ENCODE peak calls at places on chromosomes 7 and 10, in nine cellular contexts. One of them, this sample, is unnamed. For H3K9me3, the result is how much of the 10 kb centered on the place peaks cover.

GRCh38 chr7:10688544-10688943 is 285.1 kb upstream of the PHF14 start:
- DNase-seq in stomach: no peak
- DNase-seq in transverse colon: no peak
- DNase-seq in suprapubic skin: no peak
- DNase-seq in K562: no peak
- DNase-seq in upper lobe of left lung: no peak
- DNase-seq in sigmoid colon: no peak
- DNase-seq in A549: no peak
- DNase-seq in ovary: no peak
- DNase-seq in this sample: no peak

GRCh38 chr7:156654511-156655231 is 14.1 kb downstream of the RNF32 start:
- DNase-seq in stomach: no peak
- DNase-seq in upper lobe of left lung: no peak
- DNase-seq in transverse colon: no peak
- DNase-seq in sigmoid colon: no peak
- DNase-seq in ovary: no peak
- DNase-seq in K562: no peak
- DNase-seq in A549: no peak
- DNase-seq in suprapubic skin: no peak
- DNase-seq in this sample: no peak

GRCh38 chr7:43439631-43440401 is 143.1 kb upstream of the STK17A start:
- DNase-seq in stomach: peak
- DNase-seq in upper lobe of left lung: no peak
- DNase-seq in suprapubic skin: no peak
- DNase-seq in sigmoid colon: no peak
- DNase-seq in K562: peak
- DNase-seq in A549: peak
- DNase-seq in transverse colon: peak
- DNase-seq in ovary: no peak
- DNase-seq in this sample: no peak

GRCh38 chr7:70787772-70788171 is 344.2 kb upstream of the GALNT17 start:
- DNase-seq in A549: no peak
- DNase-seq in upper lobe of left lung: no peak
- DNase-seq in K562: no peak
- DNase-seq in ovary: no peak
- DNase-seq in transverse colon: no peak
- DNase-seq in suprapubic skin: no peak
- DNase-seq in sigmoid colon: no peak
- DNase-seq in stomach: no peak
- DNase-seq in this sample: no peak

GRCh38 chr10:24428410-24428782 is 219.5 kb downstream of the KIAA1217 start:
- DNase-seq in sigmoid colon: no peak
- DNase-seq in transverse colon: no peak
- DNase-seq in stomach: no peak
- DNase-seq in K562: no peak
- DNase-seq in suprapubic skin: no peak
- DNase-seq in A549: peak
- DNase-seq in ovary: no peak
- DNase-seq in upper lobe of left lung: no peak
- DNase-seq in this sample: no peak

GRCh38 chr7:140899883-140900282 is 24.8 kb downstream of the BRAF start:
- DNase-seq in transverse colon: no peak
- DNase-seq in sigmoid colon: no peak
- DNase-seq in A549: no peak
- DNase-seq in stomach: no peak
- DNase-seq in suprapubic skin: no peak
- DNase-seq in upper lobe of left lung: no peak
- DNase-seq in ovary: no peak
- DNase-seq in K562: no peak
- DNase-seq in this sample: no peak

GRCh38 chr7:36441344-36442022 is 51.8 kb downstream of the ANLN start:
- DNase-seq in transverse colon: no peak
- DNase-seq in suprapubic skin: no peak
- DNase-seq in stomach: no peak
- DNase-seq in upper lobe of left lung: no peak
- DNase-seq in ovary: no peak
- DNase-seq in sigmoid colon: no peak
- DNase-seq in K562: no peak
- DNase-seq in A549: no peak
- DNase-seq in this sample: no peak

GRCh38 chr10:93152136-93152535 is 78.4 kb downstream of the CYP26A1 start:
- DNase-seq in suprapubic skin: no peak
- DNase-seq in transverse colon: no peak
- DNase-seq in K562: no peak
- DNase-seq in sigmoid colon: no peak
- DNase-seq in ovary: no peak
- DNase-seq in A549: no peak
- DNase-seq in stomach: no peak
- DNase-seq in upper lobe of left lung: no peak
- DNase-seq in this sample: no peak

GRCh38 chr7:80781561-80781979 is 137.3 kb downstream of the SEMA3C start:
- DNase-seq in stomach: peak
- DNase-seq in A549: peak
- DNase-seq in K562: no peak
- DNase-seq in transverse colon: peak
- DNase-seq in upper lobe of left lung: no peak
- DNase-seq in sigmoid colon: peak
- DNase-seq in suprapubic skin: no peak
- DNase-seq in ovary: no peak
- DNase-seq in this sample: peak

GRCh38 chr10:83469719-83470336 is 669.5 kb upstream of the GHITM start:
- DNase-seq in suprapubic skin: no peak
- DNase-seq in transverse colon: no peak
- DNase-seq in ovary: no peak
- DNase-seq in sigmoid colon: no peak
- DNase-seq in stomach: no peak
- DNase-seq in K562: no peak
- DNase-seq in A549: no peak
- DNase-seq in upper lobe of left lung: no peak
- DNase-seq in this sample: no peak

GRCh38 chr7:140397784-140398750 is at the start of gene SLC37A3:
- DNase-seq in sigmoid colon: peak
- DNase-seq in stomach: peak
- DNase-seq in upper lobe of left lung: peak
- DNase-seq in A549: peak
- DNase-seq in K562: peak
- DNase-seq in suprapubic skin: peak
- DNase-seq in transverse colon: peak
- DNase-seq in ovary: peak
- DNase-seq in this sample: peak

GRCh38 chr7:41885078-41885477 is 182.2 kb upstream of the INHBA start:
- DNase-seq in upper lobe of left lung: no peak
- DNase-seq in sigmoid colon: no peak
- DNase-seq in suprapubic skin: no peak
- DNase-seq in stomach: no peak
- DNase-seq in K562: no peak
- DNase-seq in ovary: no peak
- DNase-seq in transverse colon: no peak
- DNase-seq in A549: no peak
- DNase-seq in this sample: no peak

GRCh38 chr10:53939654-53940053 is 861.4 kb downstream of the PCDH15 start:
- DNase-seq in suprapubic skin: no peak
- DNase-seq in K562: no peak
- DNase-seq in A549: no peak
- DNase-seq in transverse colon: no peak
- DNase-seq in ovary: no peak
- DNase-seq in sigmoid colon: no peak
- DNase-seq in stomach: no peak
- DNase-seq in upper lobe of left lung: no peak
- DNase-seq in this sample: no peak
- TF ChIP-seq POLR2A in suprapubic skin: no peak
- TF ChIP-seq POLR2A in K562: no peak
- TF ChIP-seq POLR2A in A549: no peak
- TF ChIP-seq POLR2A in transverse colon: no peak
- TF ChIP-seq POLR2A in ovary: no peak
- TF ChIP-seq POLR2A in sigmoid colon: no peak
- TF ChIP-seq POLR2A in stomach: no peak
- TF ChIP-seq POLR2A in upper lobe of left lung: no peak
- TF ChIP-seq POLR2A in this sample: no peak

DNA sequence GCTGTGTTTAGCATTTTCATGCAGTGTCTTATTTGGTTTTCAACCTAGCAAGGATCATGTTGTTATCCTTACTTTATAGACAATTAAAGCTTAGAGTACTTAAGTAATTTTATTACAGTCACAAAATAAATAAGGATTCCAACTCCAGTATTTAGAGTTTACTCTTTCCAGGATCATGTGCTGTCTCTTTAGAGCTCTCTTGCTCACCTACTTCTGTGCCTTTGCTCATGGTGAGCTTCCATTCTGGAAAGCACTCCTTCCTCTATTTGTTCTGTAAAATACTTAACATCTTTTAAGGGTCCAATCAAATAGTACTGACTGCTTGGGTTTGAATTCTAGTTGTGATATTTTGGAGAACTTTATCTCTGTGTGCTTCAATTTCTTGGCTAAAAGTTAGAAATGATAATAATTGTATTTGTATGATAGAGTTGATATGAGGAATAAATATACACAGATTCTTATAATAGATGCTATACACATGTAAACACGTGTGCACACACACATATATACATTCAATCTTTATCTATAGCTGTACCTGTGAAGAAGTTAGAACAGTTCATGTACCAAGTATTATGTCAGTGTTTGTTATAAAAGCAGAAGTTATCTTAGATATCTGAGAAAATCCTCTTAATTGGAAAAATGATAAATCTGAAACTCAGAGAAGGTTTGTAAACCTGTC is 18.2 kb upstream of the CALCR start:
- DNase-seq in K562: no peak
- DNase-seq in sigmoid colon: no peak
- DNase-seq in ovary: no peak
- DNase-seq in stomach: no peak
- DNase-seq in transverse colon: no peak
- DNase-seq in A549: no peak
- DNase-seq in suprapubic skin: no peak
- DNase-seq in upper lobe of left lung: no peak
- DNase-seq in this sample: no peak
- TF ChIP-seq EP300 in K562: no peak
- TF ChIP-seq EP300 in sigmoid colon: no peak
- TF ChIP-seq EP300 in ovary: no peak
- TF ChIP-seq EP300 in stomach: no peak
- TF ChIP-seq EP300 in transverse colon: no peak
- TF ChIP-seq EP300 in A549: no peak
- TF ChIP-seq EP300 in suprapubic skin: no peak
- TF ChIP-seq EP300 in upper lobe of left lung: no peak
- TF ChIP-seq EP300 in this sample: no peak

GRCh38 chr7:6675807-6676405 is 30.8 kb downstream of the ZNF12 start:
- DNase-seq in upper lobe of left lung: no peak
- DNase-seq in stomach: no peak
- DNase-seq in sigmoid colon: no peak
- DNase-seq in ovary: no peak
- DNase-seq in transverse colon: no peak
- DNase-seq in A549: no peak
- DNase-seq in K562: no peak
- DNase-seq in suprapubic skin: no peak
- DNase-seq in this sample: no peak

DNA sequence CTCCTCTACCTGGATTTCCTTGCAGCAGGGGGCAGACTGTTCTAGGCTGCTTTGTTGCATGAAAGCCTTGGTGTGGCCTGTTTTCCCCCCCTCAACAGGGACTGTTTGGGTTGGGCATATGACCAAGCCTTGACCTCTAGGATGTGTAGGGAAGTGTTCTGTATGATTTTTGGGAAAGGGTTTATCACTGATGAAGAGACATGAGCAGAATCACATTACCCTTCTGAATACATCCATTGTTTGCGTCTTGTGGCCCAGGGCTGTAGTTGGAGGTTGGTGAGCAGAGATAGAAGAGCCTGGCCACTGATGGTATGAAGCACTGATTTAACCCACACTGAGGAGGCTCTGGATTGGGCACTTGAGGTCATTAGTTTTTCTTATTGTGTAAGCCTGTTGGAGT is 26.6 kb downstream of the ZNF12 start:
- DNase-seq in K562: no peak
- DNase-seq in suprapubic skin: no peak
- DNase-seq in ovary: no peak
- DNase-seq in A549: no peak
- DNase-seq in stomach: no peak
- DNase-seq in transverse colon: no peak
- DNase-seq in sigmoid colon: no peak
- DNase-seq in upper lobe of left lung: no peak
- DNase-seq in this sample: no peak
- H3K9me3 ChIP-seq in K562: under half
- H3K9me3 ChIP-seq in suprapubic skin: half or more
- H3K9me3 ChIP-seq in ovary: under half
- H3K9me3 ChIP-seq in A549: half or more
- H3K9me3 ChIP-seq in stomach: half or more
- H3K9me3 ChIP-seq in transverse colon: half or more
- H3K9me3 ChIP-seq in sigmoid colon: half or more
- H3K9me3 ChIP-seq in upper lobe of left lung: half or more
- H3K9me3 ChIP-seq in this sample: under half

GRCh38 chr10:11609052-11609451 is 2.4 kb downstream of the USP6NL start:
- DNase-seq in upper lobe of left lung: no peak
- DNase-seq in sigmoid colon: no peak
- DNase-seq in stomach: no peak
- DNase-seq in transverse colon: no peak
- DNase-seq in suprapubic skin: no peak
- DNase-seq in ovary: no peak
- DNase-seq in A549: no peak
- DNase-seq in K562: no peak
- DNase-seq in this sample: no peak

GRCh38 chr10:11610151-11610854 is 1.1 kb downstream of the USP6NL start:
- DNase-seq in suprapubic skin: no peak
- DNase-seq in K562: no peak
- DNase-seq in transverse colon: no peak
- DNase-seq in sigmoid colon: no peak
- DNase-seq in stomach: no peak
- DNase-seq in ovary: no peak
- DNase-seq in upper lobe of left lung: no peak
- DNase-seq in A549: no peak
- DNase-seq in this sample: no peak

GRCh38 chr10:11610855-11611247 is 599 bp downstream of the USP6NL start:
- DNase-seq in suprapubic skin: peak
- DNase-seq in transverse colon: peak
- DNase-seq in stomach: no peak
- DNase-seq in K562: peak
- DNase-seq in sigmoid colon: peak
- DNase-seq in upper lobe of left lung: no peak
- DNase-seq in ovary: peak
- DNase-seq in A549: peak
- DNase-seq in this sample: peak

GRCh38 chr10:11608159-11608966 is 3.1 kb downstream of the USP6NL start:
- DNase-seq in upper lobe of left lung: no peak
- DNase-seq in ovary: no peak
- DNase-seq in transverse colon: no peak
- DNase-seq in K562: peak
- DNase-seq in suprapubic skin: no peak
- DNase-seq in A549: no peak
- DNase-seq in stomach: no peak
- DNase-seq in sigmoid colon: no peak
- DNase-seq in this sample: no peak

DNA sequence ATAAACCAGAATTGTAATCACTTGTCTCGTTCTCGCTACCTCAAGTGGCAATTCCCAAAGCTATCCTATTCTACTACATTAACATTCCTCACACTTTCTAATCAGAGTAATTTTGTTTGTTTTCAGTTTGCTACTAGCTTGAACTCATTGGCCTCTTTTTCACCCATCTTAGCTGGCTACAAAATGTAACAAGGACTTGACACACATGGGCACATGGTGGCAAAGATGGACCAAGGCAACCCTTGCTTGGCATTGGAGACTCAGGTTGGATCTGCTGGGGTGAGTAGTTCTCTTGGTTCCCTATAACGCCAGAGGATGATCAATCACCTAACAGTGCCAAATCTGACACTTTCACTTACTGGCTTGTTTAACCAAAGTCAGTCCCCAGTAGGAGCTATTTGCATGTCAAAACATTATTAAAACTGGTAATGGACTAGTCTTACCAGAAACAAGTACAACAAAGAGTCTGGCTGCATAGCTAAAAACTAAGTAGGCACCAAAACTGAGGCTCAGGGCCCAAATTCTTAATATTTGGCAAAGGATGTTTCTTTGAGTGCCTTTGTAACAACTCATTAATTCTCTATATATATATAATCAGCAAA is 1.9 kb downstream of the USP6NL start:
- DNase-seq in K562: no peak
- DNase-seq in sigmoid colon: no peak
- DNase-seq in stomach: no peak
- DNase-seq in upper lobe of left lung: no peak
- DNase-seq in transverse colon: no peak
- DNase-seq in ovary: no peak
- DNase-seq in A549: no peak
- DNase-seq in suprapubic skin: no peak
- DNase-seq in this sample: no peak
- TF ChIP-seq POLR2A in K562: no peak
- TF ChIP-seq POLR2A in sigmoid colon: no peak
- TF ChIP-seq POLR2A in stomach: no peak
- TF ChIP-seq POLR2A in upper lobe of left lung: no peak
- TF ChIP-seq POLR2A in transverse colon: no peak
- TF ChIP-seq POLR2A in ovary: no peak
- TF ChIP-seq POLR2A in A549: no peak
- TF ChIP-seq POLR2A in suprapubic skin: no peak
- TF ChIP-seq POLR2A in this sample: no peak

This sample was measured in tibial nerve.